ENCODE peak calls at places on chromosomes 5 and 9, in four cellular contexts. One of them, this sample, is unnamed.

GRCh38 chr9:133888779-133889491 is 103.2 kb downstream of the VAV2 start:
- DNase-seq in OCI-LY7: no peak
- DNase-seq in GM23248: no peak
- DNase-seq in hepatocyte: no peak
- DNase-seq in this sample: no peak

GRCh38 chr5:139733698-139734491 is 61.7 kb upstream of the PSD2 start:
- DNase-seq in OCI-LY7: no peak
- DNase-seq in hepatocyte: peak
- DNase-seq in GM23248: no peak
- DNase-seq in this sample: no peak

GRCh38 chr9:101047848-101048402 is 19.4 kb downstream of the PLPPR1 start:
- DNase-seq in hepatocyte: no peak
- DNase-seq in OCI-LY7: no peak
- DNase-seq in GM23248: peak
- DNase-seq in this sample: no peak

GRCh38 chr5:145848854-145849253 is 13.7 kb upstream of the PRELID2 start:
- DNase-seq in hepatocyte: no peak
- DNase-seq in OCI-LY7: no peak
- DNase-seq in GM23248: peak
- DNase-seq in this sample: no peak

GRCh38 chr9:35731415-35732184 is 395 bp downstream of the TLN1 start:
- DNase-seq in GM23248: no peak
- DNase-seq in OCI-LY7: no peak
- DNase-seq in hepatocyte: no peak
- DNase-seq in this sample: peak

GRCh38 chr5:51242453-51242852 is 140.8 kb upstream of the ISL1 start:
- DNase-seq in OCI-LY7: no peak
- DNase-seq in hepatocyte: no peak
- DNase-seq in GM23248: no peak
- DNase-seq in this sample: no peak

GRCh38 chr5:75361310-75361709 is 24.3 kb downstream of the HMGCR start:
- DNase-seq in GM23248: no peak
- DNase-seq in OCI-LY7: no peak
- DNase-seq in hepatocyte: no peak
- DNase-seq in this sample: no peak

GRCh38 chr9:113567361-113568080 is 104.0 kb downstream of the RGS3 start:
- DNase-seq in GM23248: no peak
- DNase-seq in hepatocyte: no peak
- DNase-seq in OCI-LY7: no peak
- DNase-seq in this sample: no peak

GRCh38 chr9:75979362-75979761 is 88.9 kb downstream of the PCSK5 start:
- DNase-seq in OCI-LY7: peak
- DNase-seq in hepatocyte: no peak
- DNase-seq in GM23248: peak
- DNase-seq in this sample: peak

GRCh38 chr9:128636024-128636390 is 20.6 kb downstream of the DYNC2I2 start:
- DNase-seq in OCI-LY7: no peak
- DNase-seq in hepatocyte: peak
- DNase-seq in GM23248: peak
- DNase-seq in this sample: peak

GRCh38 chr9:87857141-87857947 is 25.3 kb upstream of the SPATA31E1 start:
- DNase-seq in hepatocyte: no peak
- DNase-seq in GM23248: no peak
- DNase-seq in OCI-LY7: no peak
- DNase-seq in this sample: no peak

GRCh38 chr5:103347729-103348128 is 89.2 kb downstream of the MACIR start:
- DNase-seq in OCI-LY7: no peak
- DNase-seq in GM23248: no peak
- DNase-seq in hepatocyte: peak
- DNase-seq in this sample: no peak

GRCh38 chr5:77777281-77777892 is 1.2 kb upstream of the TBCA start:
- DNase-seq in GM23248: peak
- DNase-seq in OCI-LY7: no peak
- DNase-seq in hepatocyte: peak
- DNase-seq in this sample: no peak

GRCh38 chr9:98890256-98890655 is 53.5 kb upstream of the COL15A1 start:
- DNase-seq in GM23248: no peak
- DNase-seq in hepatocyte: no peak
- DNase-seq in OCI-LY7: no peak
- DNase-seq in this sample: no peak

DNA sequence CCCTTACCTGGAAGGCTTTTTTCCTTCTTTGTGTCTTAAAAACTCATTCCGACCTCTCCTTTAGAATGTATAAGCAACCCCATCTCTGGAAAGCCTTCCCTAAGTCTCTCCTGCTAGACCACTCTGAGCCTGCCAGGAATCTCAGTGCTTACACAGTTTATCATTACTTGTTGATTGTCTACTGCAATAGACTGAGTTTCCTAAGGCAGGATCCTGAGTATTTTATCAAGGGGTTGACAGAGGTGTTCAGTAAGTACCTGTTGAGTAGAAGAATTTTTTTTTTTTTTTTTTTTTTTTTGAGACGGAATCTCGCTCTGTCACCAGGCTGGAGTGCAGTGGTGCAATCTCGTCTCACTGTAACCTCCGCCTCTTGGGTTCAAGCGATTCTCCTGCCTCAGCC is 2.6 kb upstream of the TJP2 start:
- DNase-seq in OCI-LY7: no peak
- DNase-seq in GM23248: no peak
- DNase-seq in hepatocyte: no peak
- DNase-seq in this sample: no peak
- H3K4me2 ChIP-seq in OCI-LY7: no peak
- H3K4me2 ChIP-seq in GM23248: no peak
- H3K4me2 ChIP-seq in hepatocyte: no peak
- H3K4me2 ChIP-seq in this sample: no peak

GRCh38 chr9:107710988-107711387 is 221.4 kb upstream of the KLF4 start:
- DNase-seq in OCI-LY7: no peak
- DNase-seq in hepatocyte: no peak
- DNase-seq in GM23248: no peak
- DNase-seq in this sample: no peak
- H3K4me2 ChIP-seq in OCI-LY7: no peak
- H3K4me2 ChIP-seq in hepatocyte: no peak
- H3K4me2 ChIP-seq in GM23248: no peak
- H3K4me2 ChIP-seq in this sample: peak

DNA sequence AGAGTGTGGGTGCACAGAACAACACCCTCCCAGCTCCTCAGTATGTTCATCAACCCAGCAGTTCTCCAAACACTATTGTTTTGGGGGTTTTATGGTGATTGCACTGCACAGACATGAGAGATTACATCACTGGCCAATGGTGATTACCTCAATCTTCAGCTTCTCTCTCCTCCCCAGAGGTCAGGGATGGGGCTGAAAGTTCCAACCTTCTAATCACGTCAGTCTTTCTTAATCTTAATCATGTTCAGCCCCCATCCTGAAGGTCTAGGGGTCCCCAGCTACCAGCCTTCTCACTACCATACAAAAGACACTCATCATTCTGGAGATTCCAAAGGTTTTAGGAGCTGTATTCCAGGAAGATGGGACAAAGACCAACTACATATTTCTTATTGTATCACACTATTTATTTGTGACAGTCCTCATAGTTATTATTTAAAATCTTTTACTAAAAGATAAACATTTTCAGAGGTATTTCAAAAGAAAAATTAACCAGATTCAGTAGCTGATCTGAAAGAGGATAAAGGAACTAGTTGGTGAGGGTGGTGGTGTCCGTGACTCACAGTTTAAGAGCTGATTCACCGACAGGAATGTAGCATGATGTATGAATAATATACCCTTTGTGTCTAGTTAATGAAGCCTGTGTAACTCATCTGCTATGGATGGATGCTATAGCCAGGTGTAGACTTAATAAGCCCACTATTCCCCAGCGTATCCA is 35.6 kb downstream of the RASEF start:
- DNase-seq in OCI-LY7: no peak
- DNase-seq in hepatocyte: peak
- DNase-seq in GM23248: peak
- DNase-seq in this sample: peak
- H3K4me2 ChIP-seq in OCI-LY7: no peak
- H3K4me2 ChIP-seq in hepatocyte: no peak
- H3K4me2 ChIP-seq in GM23248: peak
- H3K4me2 ChIP-seq in this sample: peak

GRCh38 chr9:22120595-22120994 is 111.5 kb upstream of the CDKN2B start:
- DNase-seq in OCI-LY7: no peak
- DNase-seq in GM23248: no peak
- DNase-seq in hepatocyte: no peak
- DNase-seq in this sample: no peak
- H3K4me2 ChIP-seq in OCI-LY7: no peak
- H3K4me2 ChIP-seq in GM23248: no peak
- H3K4me2 ChIP-seq in hepatocyte: no peak
- H3K4me2 ChIP-seq in this sample: no peak

DNA sequence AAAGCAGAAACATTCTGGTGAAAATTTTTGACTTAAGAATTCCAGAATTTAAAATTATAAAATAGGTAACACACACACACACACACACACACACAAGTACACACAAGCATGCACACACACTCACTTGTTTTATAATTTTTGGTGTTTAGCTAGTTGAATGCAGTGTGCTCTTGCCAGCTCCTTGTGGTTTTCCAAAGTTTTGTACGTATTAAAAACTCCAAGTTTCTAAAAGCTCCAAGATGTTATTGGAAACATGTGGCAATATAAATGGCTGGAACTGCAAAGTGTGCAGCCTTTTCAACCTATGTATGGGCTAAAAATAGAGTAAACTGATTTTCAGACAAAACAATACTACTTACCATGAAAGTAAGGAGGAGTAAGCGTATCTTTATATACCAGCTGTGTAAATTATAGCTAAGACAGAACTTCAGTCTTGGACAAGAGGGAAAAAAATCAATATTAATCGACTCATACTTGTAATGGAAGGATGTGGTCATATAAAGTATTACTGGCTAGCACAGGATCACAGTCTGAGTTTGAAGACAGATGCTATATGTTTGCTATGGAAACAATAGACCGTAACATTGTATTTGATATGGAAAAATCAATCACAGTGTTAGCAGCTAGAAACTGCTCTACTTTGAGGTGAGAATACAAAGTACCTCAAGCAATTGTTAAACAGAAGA is 727.1 kb upstream of the GRAMD2B start:
- DNase-seq in hepatocyte: peak
- DNase-seq in OCI-LY7: no peak
- DNase-seq in GM23248: peak
- DNase-seq in this sample: no peak
- H3K4me2 ChIP-seq in hepatocyte: no peak
- H3K4me2 ChIP-seq in OCI-LY7: no peak
- H3K4me2 ChIP-seq in GM23248: no peak
- H3K4me2 ChIP-seq in this sample: no peak

DNA sequence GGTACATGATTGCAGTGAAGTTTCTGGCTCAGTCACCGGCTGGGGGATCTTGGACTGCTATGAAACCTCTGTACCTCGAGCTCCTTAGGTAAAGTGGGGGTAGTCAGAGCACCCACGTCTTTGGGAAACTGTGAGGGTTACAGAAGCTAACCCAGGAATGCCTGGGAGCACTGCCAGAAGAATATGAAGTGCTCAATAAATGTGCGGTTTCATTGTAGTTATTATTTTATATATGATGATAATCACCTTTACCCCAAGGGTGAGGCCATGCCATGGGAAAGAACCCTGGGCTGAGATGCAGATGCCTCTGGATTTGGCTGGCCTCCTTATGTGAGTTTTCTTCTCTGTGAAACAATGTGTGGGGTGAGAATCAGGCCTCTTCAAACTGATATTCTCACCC is 3.7 kb downstream of the NPR3 start:
- DNase-seq in hepatocyte: no peak
- DNase-seq in OCI-LY7: no peak
- DNase-seq in GM23248: peak
- DNase-seq in this sample: no peak
- H3K4me2 ChIP-seq in hepatocyte: peak
- H3K4me2 ChIP-seq in OCI-LY7: no peak
- H3K4me2 ChIP-seq in GM23248: peak
- H3K4me2 ChIP-seq in this sample: peak